ENCODE peak calls at places on chromosomes 4 and X, in seven cellular contexts. K is HepG2, P is A549, H is K562, J is HCT116, Y is SK-N-SH, C is endothelial cell of umbilical vein. D is an unnamed sample.

GRCh38 chr4:145679991-145680455 is at the start of gene C4orf51:
- DNase-seq in Y (no peak), H (no peak), K (peak), P (peak), C (peak), J (no peak), D (no peak)

GRCh38 chr4:107018336-107018735 is 17.8 kb downstream of the DKK2 start:
- DNase-seq in H (no peak), Y (no peak), P (no peak), J (no peak), K (no peak), C (no peak), D (no peak)

GRCh38 chr4:39029752-39030694 is 2.2 kb downstream of the TMEM156 start:
- DNase-seq in Y (no peak), C (no peak), P (peak), J (no peak), K (no peak), H (no peak), D (peak)

GRCh38 chrX:40646489-40647306 is 663 bp downstream of the CXorf38 start:
- DNase-seq in K (no peak), P (peak), H (peak), J (no peak), Y (peak), C (peak), D (peak)

GRCh38 chr4:108651068-108651794 is 832 bp downstream of the OSTC start:
- DNase-seq in Y (peak), H (peak), J (no peak), K (peak), P (peak), C (peak), D (peak)

GRCh38 chr4:135065366-135065765 is 863.8 kb upstream of the PABPC4L start:
- DNase-seq in C (no peak), K (no peak), H (no peak), Y (no peak), P (no peak), J (no peak), D (no peak)

GRCh38 chrX:150507251-150507856 is 61.1 kb upstream of the MTM1 start:
- DNase-seq in P (no peak), K (no peak), J (no peak), H (no peak), C (peak), Y (no peak), D (peak)

GRCh38 chr4:137156054-137156453 is 376.2 kb downstream of the PCDH18 start:
- DNase-seq in K (no peak), P (no peak), Y (no peak), H (no peak), C (no peak), J (no peak), D (no peak)

GRCh38 chr4:107665001-107665400 is 55.0 kb downstream of the PAPSS1 start:
- DNase-seq in K (no peak), H (no peak), P (no peak), J (no peak), C (peak), Y (no peak), D (no peak)

DNA sequence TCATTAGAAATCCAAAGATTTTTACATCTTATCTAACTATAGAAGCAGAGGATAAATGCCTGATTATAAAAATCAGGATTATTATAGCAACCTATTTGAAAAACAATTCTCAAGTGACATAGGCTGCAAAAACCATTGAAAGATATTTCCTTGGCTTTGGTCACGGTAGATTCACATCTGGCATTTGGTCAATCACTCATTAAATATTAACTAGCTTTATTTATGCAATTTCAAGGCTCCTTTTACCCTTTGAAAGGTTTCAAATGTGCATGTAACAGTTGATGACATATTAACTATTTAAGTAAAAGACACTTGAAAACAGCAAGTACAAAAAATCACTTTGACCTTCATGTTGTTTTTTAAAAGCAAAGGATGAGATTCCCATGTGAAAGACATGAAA is 98.1 kb downstream of the MMRN1 start:
- DNase-seq in J (no peak), P (no peak), C (no peak), K (no peak), Y (no peak), H (no peak), D (no peak)
- TF ChIP-seq MAX in J (no peak), P (no peak), C (no peak), K (no peak), Y (no peak), H (no peak), D (no peak)

GRCh38 chr4:184728858-184729257 is 5.0 kb downstream of the CENPU start:
- DNase-seq in H (no peak), J (no peak), Y (no peak), P (no peak), C (peak), K (peak), D (no peak)

GRCh38 chr4:184731056-184731455 is 2.8 kb downstream of the CENPU start:
- DNase-seq in Y (no peak), K (no peak), J (no peak), C (no peak), H (no peak), P (no peak), D (no peak)

GRCh38 chr4:184732126-184732525 is 1.8 kb downstream of the CENPU start:
- DNase-seq in H (no peak), C (no peak), J (no peak), Y (no peak), K (no peak), P (no peak), D (no peak)

GRCh38 chr4:184734758-184735157 is 862 bp upstream of the CENPU start:
- DNase-seq in H (no peak), C (no peak), P (no peak), J (no peak), K (no peak), Y (no peak), D (no peak)

GRCh38 chr4:184733654-184734524 is at the start of gene CENPU:
- DNase-seq in J (peak), Y (peak), H (peak), K (peak), C (peak), P (peak), D (peak)
- H3K4me3 ChIP-seq in J (peak), Y (peak), H (peak), K (peak), C (peak), P (peak), D (peak)

GRCh38 chrX:116272328-116272727 is 101.8 kb downstream of the AGTR2 start:
- DNase-seq in H (no peak), Y (no peak), K (no peak), C (peak), P (peak), J (peak), D (no peak)
- TF ChIP-seq MAX in H (no peak), Y (no peak), K (no peak), C (no peak), P (peak), J (peak), D (no peak)

DNA sequence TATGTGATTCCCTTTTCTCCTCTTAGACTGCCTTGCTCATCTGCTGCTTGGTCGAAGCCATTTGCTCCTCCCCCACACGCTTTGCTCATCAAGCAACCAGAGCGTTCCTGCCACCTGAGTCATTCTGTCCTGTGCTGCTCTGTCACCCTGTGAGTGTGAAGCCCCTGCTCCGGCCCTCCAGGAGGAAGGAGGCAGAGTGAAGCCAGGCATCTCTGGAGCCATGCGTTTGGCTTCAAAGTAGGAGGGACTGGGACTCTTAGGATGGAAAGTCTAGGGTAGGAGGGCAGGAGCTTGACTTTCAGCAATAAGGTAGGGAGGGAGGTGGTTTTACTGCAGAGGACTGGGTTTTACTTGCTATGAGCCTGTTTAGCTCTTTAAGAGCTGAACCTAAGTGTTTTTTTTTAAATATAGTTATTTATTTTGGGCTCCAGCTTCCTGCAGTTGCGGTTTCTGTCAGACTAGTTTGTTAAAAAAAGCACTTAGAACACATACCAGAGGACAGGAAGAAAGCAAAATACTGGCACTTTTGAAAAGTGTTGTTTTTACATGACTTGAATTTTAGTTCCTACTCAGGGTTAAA is 63.6 kb downstream of the SPINK2 start:
- DNase-seq in Y (no peak), K (peak), H (peak), J (peak), P (peak), C (peak), D (peak)
- H3K4me3 ChIP-seq in Y (no peak), K (no peak), H (no peak), J (peak), P (no peak), C (no peak), D (no peak)

GRCh38 chrX:47175588-47175980 is 18.0 kb upstream of the UBA1 start:
- DNase-seq in Y (peak), C (no peak), K (no peak), J (no peak), P (no peak), H (no peak), D (no peak)
- TF ChIP-seq MAX in Y (no peak), C (no peak), K (no peak), J (no peak), P (no peak), H (no peak), D (no peak)

GRCh38 chrX:110286126-110286525 is 31.8 kb downstream of the AMMECR1 start:
- DNase-seq in P (peak), J (peak), H (no peak), C (no peak), K (no peak), Y (no peak), D (peak)
- H3K4me3 ChIP-seq in P (no peak), J (no peak), H (no peak), C (no peak), K (no peak), Y (no peak), D (no peak)